ENCODE peak calls at places on chromosomes 6 and 20, in eight cellular contexts. S is epithelial cell of esophagus, M is tibial artery, Z is NB4, N is progenitor cell of endocrine pancreas, Y is GM13977, D is fibroblast of lung, Q is AG04450. G is an unnamed sample.

GRCh38 chr6:99013145-99013544 is 65.4 kb upstream of the FBXL4 start:
- DNase-seq in Y (no peak), S (peak), D (peak), Q (peak), M (no peak), Z (peak), N (no peak), G (no peak)

GRCh38 chr20:40232288-40232687 is 456.7 kb downstream of the MAFB start:
- DNase-seq in Y (no peak), M (no peak), S (peak), Z (peak), D (no peak), N (no peak), Q (no peak), G (no peak)

GRCh38 chr20:9966966-9967365 is 67.8 kb upstream of the ANKEF1 start:
- DNase-seq in N (no peak), S (peak), Q (no peak), D (no peak), Z (peak), Y (no peak), M (no peak), G (no peak)

GRCh38 chr6:35173068-35174042 is 32.2 kb upstream of the TCP11 start:
- DNase-seq in D (no peak), S (peak), Y (no peak), M (no peak), Q (no peak), Z (no peak), N (no peak), G (no peak)

GRCh38 chr6:48765352-48765961 is 654.5 kb upstream of the PTCHD4 start:
- DNase-seq in M (no peak), Q (peak), S (peak), Z (peak), D (peak), Y (peak), N (no peak), G (peak)

GRCh38 chr6:36676142-36677058 is 2.1 kb upstream of the CDKN1A start:
- DNase-seq in M (no peak), Y (no peak), Q (no peak), Z (no peak), D (peak), S (peak), N (no peak), G (no peak)

GRCh38 chr20:20407891-20408805 is 40.2 kb downstream of the INSM1 start:
- DNase-seq in Q (no peak), Y (no peak), M (no peak), S (no peak), D (peak), Z (peak), N (no peak), G (no peak)

GRCh38 chr6:169752074-169752623 is 727 bp downstream of the ERMARD start:
- DNase-seq in Z (peak), N (no peak), Y (no peak), D (no peak), S (no peak), M (no peak), Q (no peak), G (no peak)

GRCh38 chr20:17630806-17631195 is 51.2 kb downstream of the RRBP1 start:
- DNase-seq in M (no peak), D (no peak), S (no peak), N (no peak), Z (no peak), Y (no peak), Q (no peak), G (no peak)

GRCh38 chr6:142845143-142845571 is 99.8 kb downstream of the HIVEP2 start:
- DNase-seq in M (no peak), Q (no peak), Z (peak), D (peak), S (peak), N (no peak), Y (no peak), G (no peak)

GRCh38 chr6:137776786-137777185 is 90.3 kb upstream of the TNFAIP3 start:
- DNase-seq in M (no peak), Y (no peak), Q (no peak), Z (no peak), N (no peak), S (peak), D (peak), G (no peak)

GRCh38 chr6:34338811-34339210 is 53.7 kb downstream of the NUDT3 start:
- DNase-seq in D (no peak), Z (peak), S (no peak), Q (no peak), N (no peak), Y (no peak), M (no peak), G (no peak)

GRCh38 chr6:99019341-99019740 is 71.6 kb upstream of the FBXL4 start:
- DNase-seq in Z (no peak), S (peak), N (no peak), Q (no peak), M (no peak), D (no peak), Y (no peak), G (no peak)

GRCh38 chr20:51154708-51155690 is 132.1 kb upstream of the KCNG1 start:
- DNase-seq in Z (no peak), Q (no peak), N (no peak), Y (no peak), D (no peak), S (no peak), M (no peak), G (no peak)

GRCh38 chr6:10520468-10520867 is 683 bp upstream of the GCNT2 start:
- DNase-seq in Y (no peak), Z (peak), S (peak), M (no peak), N (no peak), Q (no peak), D (no peak), G (no peak)

GRCh38 chr20:50426865-50427739 is 83.1 kb upstream of the PTPN1 start:
- DNase-seq in Z (no peak), D (no peak), M (no peak), Q (no peak), S (no peak), Y (no peak), N (no peak), G (no peak)

GRCh38 chr6:9178066-9178465 is 742.7 kb upstream of the SLC35B3 start:
- DNase-seq in Y (no peak), D (no peak), S (no peak), N (no peak), Q (no peak), M (no peak), Z (no peak), G (no peak)

GRCh38 chr6:158556113-158556512 is 3.8 kb upstream of the TMEM181 start:
- DNase-seq in M (no peak), Q (no peak), Z (no peak), Y (no peak), D (no peak), S (no peak), N (no peak), G (no peak)

GRCh38 chr6:140817176-140817575 is 1315.5 kb upstream of the GJE1 start:
- DNase-seq in Z (no peak), M (no peak), Y (no peak), Q (no peak), S (peak), D (no peak), N (no peak), G (no peak)

GRCh38 chr6:105691971-105692370 is 289.1 kb upstream of the PREP start:
- DNase-seq in S (no peak), Y (no peak), N (no peak), M (no peak), Q (no peak), D (no peak), Z (no peak), G (no peak)

GRCh38 chr6:85390775-85391174 is 59.1 kb upstream of the NT5E start:
- DNase-seq in S (peak), Z (no peak), D (peak), M (no peak), Y (no peak), N (no peak), Q (no peak), G (no peak)

GRCh38 chr6:112227411-112227810 is 27.0 kb downstream of the LAMA4 start:
- DNase-seq in D (no peak), M (no peak), Z (no peak), N (no peak), Q (no peak), Y (no peak), S (peak), G (no peak)

GRCh38 chr6:31216208-31216898 is 45.9 kb upstream of the POU5F1 start:
- DNase-seq in Y (no peak), N (no peak), M (no peak), Q (no peak), D (no peak), Z (peak), S (peak), G (no peak)

GRCh38 chr20:41178495-41178894 is 41.2 kb downstream of the PLCG1 start:
- DNase-seq in D (no peak), Y (no peak), Q (no peak), Z (no peak), S (no peak), M (no peak), N (peak), G (no peak)

GRCh38 chr20:36606171-36607116 is 865 bp downstream of the RAB5IF start:
- DNase-seq in Q (no peak), S (peak), Y (no peak), D (peak), N (no peak), M (no peak), Z (peak), G (peak)

GRCh38 chr6:116405663-116406329 is 35.0 kb downstream of the DSE start:
- DNase-seq in Q (no peak), N (no peak), Y (no peak), S (peak), Z (no peak), D (peak), M (no peak), G (no peak)

GRCh38 chr20:60447703-60448102 is 489.5 kb downstream of the CDH26 start:
- DNase-seq in S (no peak), D (no peak), Z (no peak), N (no peak), Y (no peak), Q (no peak), M (no peak), G (no peak)

GRCh38 chr6:136738178-136739057 is 53.9 kb downstream of the MAP3K5 start:
- DNase-seq in D (peak), Z (no peak), S (no peak), M (peak), Q (no peak), N (no peak), Y (no peak), G (no peak)

GRCh38 chr6:151350442-151351145 is 40.8 kb downstream of the ZBTB2 start:
- DNase-seq in D (no peak), Q (no peak), M (no peak), S (no peak), Z (no peak), N (no peak), Y (no peak), G (no peak)

GRCh38 chr6:147285087-147285855 is 81.1 kb downstream of the STXBP5 start:
- DNase-seq in M (no peak), N (no peak), Z (peak), S (peak), D (peak), Y (peak), Q (no peak), G (no peak)

GRCh38 chr6:113994934-113995342 is 24.0 kb upstream of the HDAC2 start:
- DNase-seq in Y (peak), Z (peak), D (peak), N (no peak), M (no peak), S (peak), Q (peak), G (peak)

DNA sequence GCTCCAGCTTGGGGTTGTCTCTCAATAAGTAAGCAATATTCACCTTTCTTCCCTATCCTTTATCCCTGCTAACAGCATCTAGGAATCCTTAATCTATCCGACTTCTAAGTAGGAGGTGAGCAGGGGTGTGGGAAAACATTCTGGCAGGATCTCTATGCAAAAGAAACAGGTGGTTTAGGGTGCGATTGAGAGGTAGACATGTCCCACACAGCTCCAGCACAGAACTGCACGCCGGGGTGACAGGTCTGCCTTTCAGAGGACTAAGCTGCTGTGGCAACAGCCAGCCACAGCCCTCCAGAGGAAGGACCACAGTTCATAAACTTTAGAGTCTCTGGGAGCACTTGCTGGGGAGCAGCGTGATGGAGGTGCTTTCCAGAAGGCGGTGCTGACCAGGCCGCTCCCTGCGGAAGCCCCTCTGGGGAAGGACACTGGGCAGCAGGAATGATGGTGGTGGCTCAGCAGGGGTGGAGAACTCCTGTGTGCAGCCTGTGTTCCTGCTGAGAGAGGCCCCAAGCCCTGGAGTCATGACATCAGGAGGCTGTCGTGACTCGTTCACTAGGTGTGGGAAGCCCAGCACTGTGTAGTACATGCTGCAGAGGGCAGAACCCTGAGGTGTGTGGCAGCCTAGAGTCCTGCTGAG is 509.6 kb downstream of the PRKN start:
- DNase-seq in Y (no peak), Z (no peak), S (no peak), Q (no peak), N (no peak), D (no peak), M (no peak), G (no peak)
- TF ChIP-seq CTCF in Y (no peak), Z (no peak), S (no peak), Q (no peak), N (no peak), D (no peak), M (no peak), G (no peak)

GRCh38 chr20:44678990-44679611 is 27.6 kb upstream of the ADA start:
- DNase-seq in M (no peak), Q (no peak), N (no peak), S (no peak), D (no peak), Y (no peak), Z (no peak), G (no peak)

GRCh38 chr20:44684047-44684965 is 30.9 kb upstream of the CCN5 start:
- DNase-seq in M (no peak), N (no peak), D (no peak), Q (no peak), Z (no peak), Y (no peak), S (peak), G (no peak)

GRCh38 chr20:44686934-44687333 is 28.2 kb upstream of the CCN5 start:
- DNase-seq in M (no peak), Z (no peak), S (no peak), Y (no peak), N (no peak), D (no peak), Q (no peak), G (no peak)

GRCh38 chr20:44681796-44682566 is 30.5 kb upstream of the ADA start:
- DNase-seq in Y (no peak), N (no peak), S (no peak), Q (no peak), Z (no peak), D (no peak), M (no peak), G (no peak)

DNA sequence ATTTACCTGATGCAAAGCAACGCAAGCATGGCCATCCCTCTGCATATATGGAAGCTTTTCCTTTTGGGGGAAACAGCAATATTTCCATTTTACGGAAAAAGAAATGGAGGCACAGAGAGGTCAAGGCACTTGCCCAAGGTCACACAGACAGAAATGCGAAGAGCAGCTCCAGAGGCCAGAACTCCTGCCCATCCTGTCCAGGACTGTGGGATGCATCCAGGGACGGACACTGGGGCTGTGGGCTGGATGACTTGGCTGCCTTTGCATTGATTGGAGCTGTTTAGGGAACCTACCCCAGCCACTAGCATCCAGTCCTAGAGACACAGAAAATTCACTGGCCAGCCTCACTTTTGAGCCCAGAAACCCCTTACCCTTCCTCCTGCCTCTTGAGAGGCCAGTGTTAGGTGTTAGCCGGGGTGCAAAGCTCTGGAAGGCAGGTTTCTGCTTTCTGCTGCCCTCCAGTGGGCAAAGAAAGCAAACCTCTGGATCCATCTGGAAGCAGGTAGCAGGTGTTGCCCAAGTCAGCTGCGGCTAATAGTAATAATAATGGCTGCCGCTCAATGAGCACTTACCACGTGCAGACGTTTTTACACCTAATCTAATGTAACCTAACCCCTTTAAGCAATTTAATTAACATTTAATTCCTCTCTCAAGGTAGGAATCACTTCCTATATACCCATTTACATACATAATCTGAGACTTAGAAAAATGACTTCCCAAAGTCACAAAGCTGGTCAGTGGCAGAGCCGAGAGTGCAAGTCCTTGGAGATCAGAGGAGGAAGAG is 31.7 kb upstream of the CCN5 start:
- DNase-seq in N (peak), Q (no peak), D (no peak), S (peak), M (no peak), Z (peak), Y (peak), G (peak)
- TF ChIP-seq CTCF in N (peak), Q (peak), D (peak), S (peak), M (peak), Z (peak), Y (peak), G (peak)

GRCh38 chr6:80271074-80271473 is 164.6 kb downstream of the BCKDHB start:
- DNase-seq in D (no peak), Y (no peak), M (no peak), Z (no peak), S (no peak), Q (no peak), N (no peak), G (no peak)

GRCh38 chr6:80272988-80273387 is 166.5 kb downstream of the BCKDHB start:
- DNase-seq in Q (no peak), N (no peak), D (no peak), Y (no peak), Z (no peak), M (no peak), S (no peak), G (no peak)

GRCh38 chr6:80268865-80269264 is 162.4 kb downstream of the BCKDHB start:
- DNase-seq in N (no peak), Q (no peak), S (no peak), Y (no peak), D (no peak), M (no peak), Z (no peak), G (no peak)

GRCh38 chr6:80263603-80264002 is 157.1 kb downstream of the BCKDHB start:
- DNase-seq in S (no peak), Q (no peak), D (no peak), N (no peak), M (no peak), Y (no peak), Z (no peak), G (no peak)

GRCh38 chr6:80269331-80269730 is 162.9 kb downstream of the BCKDHB start:
- DNase-seq in Z (no peak), Y (no peak), M (no peak), D (no peak), Q (no peak), N (no peak), S (no peak), G (no peak)
- TF ChIP-seq CTCF in Z (no peak), Y (no peak), M (no peak), D (no peak), Q (no peak), N (no peak), S (no peak), G (no peak)

GRCh38 chr6:125301435-125302391 is at the start of gene HDDC2:
- DNase-seq in Z (peak), S (peak), N (peak), M (peak), D (peak), Y (peak), Q (no peak), G (peak)
- TF ChIP-seq CTCF in Z (no peak), S (no peak), N (no peak), M (no peak), D (no peak), Y (no peak), Q (no peak), G (no peak)

DNA sequence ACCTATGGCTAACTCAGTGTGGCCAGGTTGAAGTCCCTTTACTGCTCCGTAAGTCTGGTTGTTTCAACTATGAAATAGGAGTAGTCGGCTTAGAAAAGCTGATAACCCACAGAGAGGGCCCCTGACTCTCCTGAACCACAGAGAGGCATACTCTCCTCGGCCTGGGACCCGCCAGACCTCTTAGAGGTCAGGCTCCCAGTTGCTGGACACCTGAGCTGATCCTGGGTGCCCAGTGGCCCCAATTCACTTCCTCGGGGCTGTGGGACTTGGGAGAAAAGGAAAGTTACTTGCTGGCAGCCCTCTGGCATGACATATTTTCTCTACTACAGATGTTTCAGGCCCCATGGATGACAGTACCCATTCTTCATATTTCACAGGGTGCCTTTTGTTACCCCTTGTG is 34.2 kb upstream of the EYA4 start:
- DNase-seq in S (no peak), Y (no peak), M (no peak), N (no peak), Z (no peak), Q (no peak), D (no peak), G (no peak)
- TF ChIP-seq CTCF in S (no peak), Y (no peak), M (no peak), N (no peak), Z (no peak), Q (no peak), D (no peak), G (no peak)

DNA sequence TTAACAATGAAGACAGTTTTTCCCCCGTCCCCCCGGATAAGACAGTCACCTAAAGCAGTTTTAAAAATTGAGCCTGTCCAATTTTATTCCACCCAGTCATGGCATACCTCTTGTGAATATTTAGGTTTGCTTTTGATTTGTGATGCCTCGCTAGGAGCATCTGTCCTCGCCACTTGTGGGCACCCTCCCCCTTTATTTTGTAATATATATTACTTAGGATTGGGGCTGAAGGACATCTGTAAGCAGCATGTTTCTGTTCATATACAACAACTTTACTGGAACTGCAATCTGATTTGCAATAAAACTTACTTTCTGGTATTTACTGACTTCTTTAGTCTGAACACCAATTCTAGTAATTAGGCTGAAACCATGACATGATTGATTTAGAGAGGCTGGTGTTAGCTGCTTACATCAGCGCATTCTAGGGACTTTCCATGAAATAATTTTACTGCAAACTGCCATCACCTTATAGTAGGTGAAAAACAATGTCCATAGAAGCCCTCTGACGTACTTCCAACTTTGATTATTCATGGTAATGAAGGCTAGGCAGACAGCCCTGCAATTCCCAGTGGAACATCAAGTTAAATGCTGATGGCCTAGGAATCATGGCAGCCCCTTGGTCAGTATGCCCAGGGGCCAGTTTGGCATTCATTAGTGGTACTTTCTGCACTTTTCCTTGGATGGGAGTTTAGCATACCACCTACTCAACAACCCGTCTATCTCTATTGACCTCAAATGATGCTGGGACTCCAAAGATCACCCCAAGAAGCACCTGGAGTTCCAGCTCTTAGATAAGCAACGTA is 132.9 kb upstream of the MCHR2 start:
- DNase-seq in M (no peak), Y (peak), D (no peak), S (no peak), Q (no peak), N (no peak), Z (no peak), G (no peak)
- TF ChIP-seq CTCF in M (no peak), Y (no peak), D (no peak), S (no peak), Q (no peak), N (no peak), Z (no peak), G (no peak)